ENCODE peak calls at places on chromosomes 16 and 17, in four cellular contexts. F is HCT116, P is PC-9, I is SK-N-SH. X is an unnamed sample. For H3K4me1 and H3K9me2, the result is how much of the 10 kb centered on the place peaks cover.

GRCh38 chr16:64162613-64163375 is 959.1 kb downstream of the CDH11 start:
- DNase-seq in F (no peak), P (no peak), I (no peak), X (peak)

GRCh38 chr16:87336850-87337240 is 19.7 kb upstream of the C16orf95 start:
- DNase-seq in P (no peak), I (no peak), F (no peak), X (no peak)

GRCh38 chr17:62675260-62675659 is 47.8 kb downstream of the MRC2 start:
- DNase-seq in I (no peak), P (no peak), F (no peak), X (no peak)

GRCh38 chr16:53090591-53091507 is 36.1 kb downstream of the CHD9 start:
- DNase-seq in I (peak), P (no peak), F (no peak), X (peak)

GRCh38 chr17:75757086-75757681 is 7.8 kb downstream of the GALK1 start:
- DNase-seq in F (no peak), I (peak), P (no peak), X (no peak)

GRCh38 chr17:48630925-48631692 is 5.0 kb upstream of the HOXB9 start:
- DNase-seq in I (no peak), F (no peak), P (no peak), X (no peak)

GRCh38 chr16:1159973-1160772 is 7.3 kb downstream of the CACNA1H start:
- DNase-seq in P (peak), F (no peak), I (peak), X (no peak)

GRCh38 chr17:29573871-29574731 is 5.6 kb downstream of the TP53I13 start:
- DNase-seq in F (no peak), P (no peak), I (no peak), X (no peak)

GRCh38 chr17:81309859-81310839 is 15.0 kb upstream of the SLC38A10 start:
- DNase-seq in I (peak), F (no peak), P (peak), X (no peak)

GRCh38 chr17:79633937-79634813 is 23.3 kb upstream of the RBFOX3 start:
- DNase-seq in F (no peak), I (peak), P (no peak), X (no peak)

GRCh38 chr16:28925386-28926228 is 569 bp upstream of the RABEP2 start:
- DNase-seq in P (peak), F (peak), I (no peak), X (peak)

GRCh38 chr17:81648707-81649085 is 7.6 kb downstream of the PDE6G start:
- DNase-seq in P (no peak), F (no peak), I (no peak), X (no peak)

GRCh38 chr16:74999208-74999682 is 421 bp downstream of the ZNRF1 start:
- DNase-seq in P (no peak), I (no peak), F (no peak), X (no peak)

GRCh38 chr17:73693016-73693545 is 48.8 kb upstream of the SDK2 start:
- DNase-seq in I (no peak), F (no peak), P (no peak), X (no peak)

GRCh38 chr16:50245417-50246298 is 20.7 kb upstream of the ADCY7 start:
- DNase-seq in I (peak), F (peak), P (peak), X (peak)

GRCh38 chr16:83810906-83811305 is 3.1 kb downstream of the HSBP1 start:
- DNase-seq in I (no peak), F (no peak), P (no peak), X (no peak)

GRCh38 chr17:11296994-11297393 is 56.0 kb downstream of the SHISA6 start:
- DNase-seq in P (no peak), I (peak), F (no peak), X (peak)

GRCh38 chr17:20208717-20209116 is 199.6 kb downstream of the SPECC1 start:
- DNase-seq in F (no peak), I (no peak), P (no peak), X (no peak)

GRCh38 chr17:64277831-64278562 is 14.9 kb upstream of the TEX2 start:
- DNase-seq in P (no peak), F (no peak), I (no peak), X (no peak)

GRCh38 chr17:41777579-41778188 is 8.8 kb downstream of the JUP start:
- DNase-seq in P (peak), F (no peak), I (peak), X (no peak)

GRCh38 chr16:19520861-19521331 is 1.0 kb downstream of the GDE1 start:
- DNase-seq in P (peak), I (no peak), F (no peak), X (peak)

GRCh38 chr16:10824111-10824893 is 5.7 kb upstream of the TVP23A start:
- DNase-seq in I (no peak), F (no peak), P (peak), X (no peak)

GRCh38 chr16:28546626-28547025 is 7.1 kb upstream of the SGF29 start:
- DNase-seq in P (no peak), I (no peak), F (no peak), X (no peak)

GRCh38 chr16:77657016-77657415 is 65.3 kb upstream of the NUDT7 start:
- DNase-seq in F (peak), I (no peak), P (no peak), X (no peak)

GRCh38 chr16:85678821-85679220 is 9.9 kb downstream of the GINS2 start:
- DNase-seq in I (no peak), P (no peak), F (no peak), X (no peak)

GRCh38 chr17:58679263-58680037 is 12.4 kb downstream of the TEX14 start:
- DNase-seq in I (no peak), P (peak), F (peak), X (no peak)

GRCh38 chr17:41258406-41258805 is 3.2 kb downstream of the KRTAP9-9 start:
- DNase-seq in P (no peak), F (no peak), I (no peak), X (no peak)

GRCh38 chr16:23784811-23785447 is 30.1 kb downstream of the CHP2 start:
- DNase-seq in F (no peak), P (no peak), I (no peak), X (no peak)

GRCh38 chr17:81323411-81323868 is 28.3 kb upstream of the SLC38A10 start:
- DNase-seq in F (no peak), P (no peak), I (peak), X (no peak)

GRCh38 chr17:39699818-39700147 is at the start of gene ERBB2:
- DNase-seq in I (no peak), P (peak), F (peak), X (no peak)

GRCh38 chr17:66115246-66115645 is 76.7 kb downstream of the CEP112 start:
- DNase-seq in F (no peak), P (no peak), I (no peak), X (no peak)

GRCh38 chr16:84518804-84519341 is 14.4 kb upstream of the MEAK7 start:
- DNase-seq in P (no peak), I (no peak), F (no peak), X (no peak)

GRCh38 chr16:69078073-69078472 is 27.4 kb upstream of the HAS3 start:
- DNase-seq in F (no peak), I (no peak), P (no peak), X (no peak)

GRCh38 chr17:78471635-78472034 is 93.2 kb downstream of the PGS1 start:
- DNase-seq in P (no peak), I (no peak), F (no peak), X (no peak)

GRCh38 chr17:74852237-74853047 is 7.2 kb downstream of the GRIN2C start:
- DNase-seq in I (peak), F (peak), P (no peak), X (peak)

GRCh38 chr17:2085648-2085949 is 30.7 kb downstream of the HIC1 start:
- DNase-seq in F (no peak), I (no peak), P (no peak), X (no peak)

GRCh38 chr16:84823484-84823883 is 3.7 kb downstream of the CRISPLD2 start:
- DNase-seq in P (no peak), I (no peak), F (no peak), X (no peak)

GRCh38 chr17:82238562-82239201 is 9.8 kb downstream of the SLC16A3 start:
- DNase-seq in P (peak), F (no peak), I (no peak), X (no peak)

DNA sequence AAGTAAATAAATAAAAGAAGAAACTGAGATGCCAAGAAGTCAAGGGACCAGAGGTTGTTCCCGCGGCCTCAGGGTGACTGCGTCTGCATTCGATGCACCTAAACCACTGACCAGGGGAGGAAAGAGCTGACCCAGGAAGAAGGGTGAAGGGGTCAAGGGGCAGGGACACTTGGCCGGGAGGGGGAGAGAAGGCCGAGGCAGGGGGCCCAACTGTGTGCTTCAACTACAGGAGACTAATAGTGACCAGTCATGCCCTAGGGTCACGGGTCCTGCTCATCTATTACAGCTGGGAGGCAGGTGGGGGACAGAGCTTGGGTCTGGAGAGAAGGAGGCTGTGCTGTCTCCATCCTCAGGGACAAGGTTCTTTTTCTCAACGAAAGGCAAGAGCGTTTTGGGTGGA is 44.8 kb downstream of the TIMM22 start:
- DNase-seq in F (no peak), P (no peak), I (no peak), X (no peak)
- H3K4me1 ChIP-seq in F (under half), P (under half), I (under half), X (under half)

DNA sequence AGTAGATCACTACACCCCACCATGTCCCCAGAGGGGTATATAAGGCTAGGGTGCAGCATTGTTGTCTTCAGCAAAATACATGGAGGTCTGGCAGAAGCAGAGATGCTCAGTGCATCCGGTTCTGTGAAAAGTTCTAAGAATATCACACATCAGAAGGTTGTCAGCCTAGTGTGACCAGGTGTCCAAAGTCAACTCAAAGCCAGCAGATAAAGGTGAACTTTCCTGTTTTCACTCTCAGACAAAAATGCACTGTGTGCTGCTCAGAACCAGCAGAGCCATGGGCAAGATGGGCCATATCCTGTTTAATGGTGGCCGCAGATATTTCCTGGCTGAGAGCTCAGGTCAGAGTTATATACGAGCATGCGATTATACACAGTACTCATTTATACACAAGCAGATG is 425.4 kb upstream of the SALL1 start:
- DNase-seq in P (no peak), F (no peak), I (no peak), X (no peak)
- H3K9me2 ChIP-seq in P (under half), F (under half), I (under half), X (under half)

DNA sequence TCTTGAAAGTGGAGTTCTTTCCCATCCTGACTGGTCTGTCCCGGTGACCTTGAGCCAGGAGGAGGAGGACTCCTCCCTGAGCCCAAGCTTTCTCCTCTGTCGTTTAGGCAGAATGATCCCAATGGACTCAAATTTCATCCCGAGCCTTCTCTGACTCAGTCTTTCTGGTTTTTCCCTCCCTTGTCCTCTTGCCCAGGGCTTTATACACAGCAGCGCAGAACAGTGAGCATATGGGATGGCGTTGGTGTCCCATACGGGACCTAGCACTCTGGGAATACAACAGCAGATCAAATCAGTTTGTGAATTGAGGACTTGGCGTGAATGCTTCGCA is 950 bp upstream of the XYLT1 start:
- DNase-seq in I (no peak), P (no peak), F (no peak), X (no peak)
- H3K4me1 ChIP-seq in I (under half), P (under half), F (under half), X (under half)

GRCh38 chr16:88785106-88785924 is at the start of gene PIEZO1:
- DNase-seq in P (peak), I (peak), F (no peak), X (peak)

GRCh38 chr16:88784856-88785105 is 239 bp downstream of the PIEZO1 start:
- DNase-seq in F (no peak), I (no peak), P (no peak), X (no peak)

GRCh38 chr16:88783391-88784073 is 1.5 kb downstream of the PIEZO1 start:
- DNase-seq in F (no peak), P (no peak), I (no peak), X (peak)

GRCh38 chr16:88782454-88783390 is 2.3 kb downstream of the PIEZO1 start:
- DNase-seq in P (peak), F (peak), I (no peak), X (peak)

DNA sequence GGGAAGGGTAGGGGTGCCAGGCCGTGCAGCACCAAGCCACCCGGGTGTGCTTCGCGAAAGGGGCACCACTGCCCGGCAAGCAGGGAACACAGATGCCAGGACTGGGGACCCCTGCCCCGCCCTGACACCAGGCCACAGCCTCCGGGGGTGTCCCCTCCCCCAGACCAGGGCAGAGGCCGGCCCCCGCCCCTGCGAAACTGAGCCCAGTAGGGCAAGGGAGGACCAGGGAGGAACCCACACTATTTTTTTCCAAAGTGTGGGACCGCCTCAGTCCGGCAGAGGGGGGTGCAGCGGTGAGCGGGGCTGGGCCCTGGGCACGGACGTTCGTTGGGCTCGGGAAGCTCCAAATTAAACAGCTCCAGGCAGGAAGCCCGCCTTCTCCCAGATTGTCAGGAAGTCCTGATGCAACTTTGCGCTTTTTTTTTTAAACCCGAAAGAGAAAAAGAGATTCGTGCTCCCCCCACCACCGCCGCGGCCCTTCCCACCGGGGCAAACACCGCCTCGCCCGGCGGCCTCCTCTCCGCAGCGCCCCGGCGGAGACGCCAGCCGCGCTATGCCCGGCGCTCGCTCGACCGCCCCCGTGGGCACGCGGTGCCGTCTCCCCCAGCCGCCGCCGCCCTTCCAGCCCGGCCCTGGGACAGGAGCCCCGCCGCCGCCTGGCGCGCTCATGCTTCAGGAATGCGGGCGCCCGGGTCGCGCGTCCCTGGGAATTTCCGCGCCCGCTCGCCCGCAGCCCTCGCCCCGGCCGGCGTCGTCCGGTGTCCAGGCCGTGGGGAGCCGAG is 755 bp downstream of the PIEZO1 start:
- DNase-seq in F (no peak), P (peak), I (peak), X (peak)
- H3K9me2 ChIP-seq in F (under half), P (under half), I (under half), X (under half)

GRCh38 chr17:55414983-55415382 is 6.7 kb downstream of the MMD start:
- DNase-seq in F (no peak), I (no peak), P (no peak), X (no peak)

GRCh38 chr17:55413825-55414489 is 7.7 kb downstream of the MMD start:
- DNase-seq in I (no peak), P (no peak), F (no peak), X (no peak)

GRCh38 chr17:55417411-55418268 is 4.0 kb downstream of the MMD start:
- DNase-seq in F (no peak), P (no peak), I (no peak), X (no peak)

GRCh38 chr17:55416470-55417052 is 5.1 kb downstream of the MMD start:
- DNase-seq in I (no peak), P (no peak), F (no peak), X (no peak)

DNA sequence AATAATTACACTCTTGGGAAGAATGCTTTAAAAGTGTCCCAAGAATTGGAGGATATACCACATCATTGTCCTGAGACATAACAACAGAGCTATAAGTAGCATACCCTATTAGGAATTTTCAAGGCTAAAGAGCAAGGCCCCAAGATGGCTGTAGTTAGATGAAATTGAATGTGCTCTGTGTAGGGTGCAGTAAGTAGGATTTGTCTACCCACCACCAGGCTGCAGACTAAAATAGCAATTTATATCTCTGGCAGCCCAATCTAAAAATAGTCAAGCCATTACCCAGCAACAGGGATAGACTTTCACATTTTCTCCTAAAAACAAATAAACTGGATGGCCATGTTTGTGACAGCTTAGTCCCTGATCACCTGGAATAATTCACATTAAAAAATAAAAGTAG is 5.6 kb downstream of the MMD start:
- DNase-seq in P (no peak), I (no peak), F (no peak), X (no peak)
- H3K4me1 ChIP-seq in P (under half), I (under half), F (under half), X (under half)

GRCh38 chr16:82055117-82055516 is 20.1 kb downstream of the HSD17B2 start:
- DNase-seq in F (no peak), P (no peak), I (no peak), X (no peak)
- H3K9me2 ChIP-seq in F (under half), P (under half), I (under half), X (under half)

GRCh38 chr16:20853076-20853597 is 46.8 kb downstream of the REXO5 start:
- DNase-seq in F (no peak), P (no peak), I (no peak), X (no peak)
- H3K4me1 ChIP-seq in F (under half), P (under half), I (under half), X (under half)

DNA sequence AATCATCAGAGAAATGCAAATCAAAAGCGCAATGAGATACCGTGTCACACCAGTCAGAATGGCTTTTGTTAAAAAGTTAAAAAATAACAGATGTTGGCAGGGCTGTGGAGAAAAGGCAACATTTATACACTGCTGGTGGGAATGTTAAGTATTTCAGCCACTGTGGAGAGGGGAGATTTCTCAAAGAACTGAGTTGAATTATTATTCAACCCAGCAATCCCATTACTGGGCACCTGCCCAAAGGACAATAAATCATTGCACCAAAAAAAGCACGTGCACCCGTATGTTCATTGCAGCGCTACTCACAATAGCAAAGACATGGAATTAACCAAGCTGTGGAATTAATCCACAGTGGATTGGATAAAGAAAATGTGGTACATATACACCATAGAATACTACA is 204.7 kb downstream of the HS3ST4 start:
- DNase-seq in P (no peak), I (no peak), F (no peak), X (no peak)
- H3K9me2 ChIP-seq in P (under half), I (under half), F (under half), X (under half)

GRCh38 chr17:47085736-47086135 is 103.4 kb downstream of the CDC27 start:
- DNase-seq in P (no peak), I (no peak), F (no peak), X (no peak)

DNA sequence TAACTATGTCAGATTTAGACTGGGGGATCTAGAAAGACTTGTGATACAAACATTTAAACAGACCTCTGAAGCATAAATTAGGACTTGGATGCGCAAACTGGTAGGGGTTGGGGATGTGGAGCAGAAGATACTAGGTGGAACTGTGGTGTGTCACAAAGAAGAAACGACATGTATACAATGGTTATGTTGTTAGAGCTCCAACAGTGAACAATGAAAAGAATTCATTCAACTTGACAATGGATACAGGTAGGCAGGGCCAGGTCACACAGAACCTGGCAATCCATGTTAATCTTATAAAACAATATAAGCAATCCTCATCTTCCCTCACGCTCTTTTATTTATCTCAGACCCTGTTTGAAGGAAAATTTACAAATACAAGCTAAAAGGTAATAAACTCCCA is 102.0 kb downstream of the CDC27 start:
- DNase-seq in P (no peak), I (no peak), F (no peak), X (no peak)
- H3K4me1 ChIP-seq in P (under half), I (under half), F (under half), X (under half)

X was measured in OCI-LY7.